ENCODE peak calls at places on chromosomes 12 and 14, in seven cellular contexts. P is neural progenitor cell, H is cardiac muscle cell, Z is AG04449, X is ascending aorta, V is SK-N-SH, F is AG09319. E is an unnamed sample.
A peak's percentile ranks its signal among the peaks of the same experiment; 100 is the strongest.

GRCh38 chr14:61147369-61147897 is 133.7 kb downstream of the TMEM30B start:
- DNase-seq in P (no peak), H (no peak), Z (peak; percentile 41), X (no peak), V (no peak), F (no peak), E (no peak)

GRCh38 chr12:13103391-13104033 is at the start of gene GSG1:
- DNase-seq in P (no peak), H (no peak), Z (no peak), X (no peak), V (no peak), F (no peak), E (no peak)

GRCh38 chr14:39988939-39989338 is 556.7 kb upstream of the FBXO33 start:
- DNase-seq in P (peak; percentile 61), H (peak; percentile 49), Z (no peak), X (no peak), V (no peak), F (no peak), E (peak; percentile 11)

GRCh38 chr12:96045566-96045965 is 10.2 kb upstream of the LTA4H start:
- DNase-seq in P (no peak), H (no peak), Z (no peak), X (no peak), V (no peak), F (no peak), E (no peak)

GRCh38 chr12:28759334-28759733 is 389.7 kb upstream of the FAR2 start:
- DNase-seq in P (peak; percentile 49), H (no peak), Z (no peak), X (no peak), V (no peak), F (no peak), E (no peak)

GRCh38 chr14:31045501-31046080 is 19.4 kb upstream of the STRN3 start:
- DNase-seq in P (no peak), H (no peak), Z (no peak), X (no peak), V (no peak), F (no peak), E (no peak)

GRCh38 chr14:64958743-64959142 is 13.4 kb downstream of the RAB15 start:
- DNase-seq in P (no peak), H (no peak), Z (no peak), X (no peak), V (no peak), F (no peak), E (no peak)

GRCh38 chr12:1801285-1801975 is 18.9 kb upstream of the LRTM2 start:
- DNase-seq in P (no peak), H (no peak), Z (no peak), X (peak; percentile 53), V (peak; percentile 20), F (no peak), E (no peak)

GRCh38 chr14:51044961-51045360 is 49.9 kb downstream of the TRIM9 start:
- DNase-seq in P (no peak), H (no peak), Z (no peak), X (no peak), V (no peak), F (no peak), E (no peak)

GRCh38 chr12:49706351-49707126 is 666 bp downstream of the FMNL3 start:
- DNase-seq in P (peak; percentile 74), H (peak; percentile 60), Z (no peak), X (peak; percentile 71), V (peak; percentile 78), F (no peak), E (peak; percentile 57)

GRCh38 chr12:76085159-76085868 is 829 bp upstream of the NAP1L1 start:
- DNase-seq in P (no peak), H (peak; percentile 27), Z (no peak), X (no peak), V (peak; percentile 17), F (no peak), E (no peak)

GRCh38 chr12:1810201-1810930 is 10.0 kb upstream of the LRTM2 start:
- DNase-seq in P (no peak), H (no peak), Z (no peak), X (no peak), V (no peak), F (no peak), E (no peak)

GRCh38 chr14:87002831-87003230 is 990.2 kb downstream of the GALC start:
- DNase-seq in P (no peak), H (no peak), Z (no peak), X (no peak), V (no peak), F (no peak), E (no peak)

GRCh38 chr12:42611571-42612257 is 22.2 kb upstream of the PRICKLE1 start:
- DNase-seq in P (no peak), H (no peak), Z (no peak), X (no peak), V (no peak), F (no peak), E (no peak)

GRCh38 chr12:113070117-113070906 is 13.8 kb downstream of the DTX1 start:
- DNase-seq in P (no peak), H (no peak), Z (no peak), X (no peak), V (no peak), F (no peak), E (no peak)

GRCh38 chr14:45976001-45976400 is 675.6 kb downstream of the RPL10L start:
- DNase-seq in P (no peak), H (no peak), Z (no peak), X (no peak), V (no peak), F (no peak), E (no peak)

GRCh38 chr14:89432226-89432625 is 15.2 kb upstream of the FOXN3 start:
- DNase-seq in P (no peak), H (no peak), Z (no peak), X (no peak), V (no peak), F (no peak), E (no peak)

GRCh38 chr14:99028041-99028440 is 244.0 kb downstream of the BCL11B start:
- DNase-seq in P (no peak), H (no peak), Z (no peak), X (peak; percentile 56), V (no peak), F (no peak), E (no peak)

GRCh38 chr12:69821441-69822204 is 3.4 kb upstream of the MYRFL start:
- DNase-seq in P (no peak), H (no peak), Z (no peak), X (no peak), V (no peak), F (no peak), E (no peak)

GRCh38 chr14:99118946-99119345 is 153.1 kb downstream of the BCL11B start:
- DNase-seq in P (no peak), H (no peak), Z (no peak), X (no peak), V (no peak), F (no peak), E (no peak)

GRCh38 chr12:47770086-47770726 is 2.8 kb upstream of the SLC48A1 start:
- DNase-seq in P (no peak), H (no peak), Z (no peak), X (no peak), V (no peak), F (no peak), E (no peak)

GRCh38 chr12:131454418-131455217 is 256.3 kb upstream of the SFSWAP start:
- DNase-seq in P (peak; percentile 87), H (peak; percentile 66), Z (no peak), X (peak; percentile 44), V (peak; percentile 90), F (no peak), E (peak; percentile 74)
- TF ChIP-seq CTCF in P (peak; percentile 74), H (peak; percentile 29), Z (peak; percentile 52), X (peak; percentile 21), V (no peak), F (no peak), E (peak; percentile 67)

GRCh38 chr14:104773505-104774452 is 20.8 kb downstream of the SIVA1 start:
- DNase-seq in P (no peak), H (no peak), Z (no peak), X (no peak), V (peak; percentile 34), F (no peak), E (no peak)
- TF ChIP-seq CTCF in P (no peak), H (no peak), Z (peak; percentile 4), X (no peak), V (no peak), F (no peak), E (no peak)

GRCh38 chr14:59133709-59134108 is 54.8 kb upstream of the DAAM1 start:
- DNase-seq in P (no peak), H (no peak), Z (no peak), X (no peak), V (no peak), F (no peak), E (no peak)

GRCh38 chr14:59131926-59132763 is 56.3 kb upstream of the DAAM1 start:
- DNase-seq in P (no peak), H (no peak), Z (no peak), X (no peak), V (no peak), F (no peak), E (no peak)

GRCh38 chr14:59130472-59130871 is 58.0 kb upstream of the DAAM1 start:
- DNase-seq in P (peak; percentile 36), H (peak; percentile 11), Z (no peak), X (no peak), V (no peak), F (no peak), E (no peak)

GRCh38 chr14:59134307-59134706 is 54.2 kb upstream of the DAAM1 start:
- DNase-seq in P (no peak), H (no peak), Z (no peak), X (no peak), V (no peak), F (no peak), E (no peak)

DNA sequence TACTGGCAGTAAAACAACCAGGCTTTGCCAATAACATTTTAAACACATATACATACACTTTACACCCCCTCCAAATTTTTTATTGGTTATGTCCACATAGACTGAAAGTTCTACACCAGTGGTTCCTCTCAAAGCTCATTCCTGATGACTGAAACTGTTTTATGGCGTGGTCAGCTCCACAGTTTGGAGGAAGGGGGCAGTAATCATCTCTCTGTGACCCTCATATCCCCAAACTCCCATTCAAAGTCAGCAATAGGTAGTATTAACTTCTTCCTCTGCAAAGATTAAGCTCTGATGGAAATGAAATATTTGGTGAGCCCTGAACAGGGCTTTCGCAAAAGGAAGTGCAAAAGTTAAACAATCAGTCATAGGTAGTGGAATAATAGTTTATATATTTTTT is 55.3 kb upstream of the DAAM1 start:
- DNase-seq in P (peak; percentile 14), H (peak; percentile 51), Z (no peak), X (no peak), V (no peak), F (no peak), E (no peak)
- TF ChIP-seq CTCF in P (peak; percentile 47), H (peak; percentile 29), Z (no peak), X (no peak), V (peak; percentile 44), F (no peak), E (no peak)

GRCh38 chr14:74528886-74529285 is 35.3 kb downstream of the ISCA2 start:
- DNase-seq in P (no peak), H (no peak), Z (no peak), X (no peak), V (no peak), F (no peak), E (no peak)

GRCh38 chr14:74528406-74528805 is 34.8 kb downstream of the ISCA2 start:
- DNase-seq in P (no peak), H (no peak), Z (no peak), X (no peak), V (no peak), F (no peak), E (no peak)

GRCh38 chr14:74532246-74532645 is 38.7 kb downstream of the ISCA2 start:
- DNase-seq in P (no peak), H (no peak), Z (no peak), X (no peak), V (no peak), F (no peak), E (no peak)

GRCh38 chr14:74531011-74531410 is 37.4 kb downstream of the ISCA2 start:
- DNase-seq in P (no peak), H (no peak), Z (no peak), X (no peak), V (no peak), F (no peak), E (no peak)

GRCh38 chr14:74531467-74531866 is 37.9 kb downstream of the ISCA2 start:
- DNase-seq in P (peak; percentile 70), H (peak; percentile 36), Z (no peak), X (no peak), V (peak; percentile 51), F (no peak), E (no peak)
- TF ChIP-seq CTCF in P (peak; percentile 26), H (peak; percentile 38), Z (peak; percentile 7), X (no peak), V (peak; percentile 13), F (peak; percentile 30), E (no peak)